ENCODE peak calls at places on chromosomes 16 and 17, in nine cellular contexts. R, M, V, S, J, B, L, I and Y are unnamed samples.

GRCh38 chr16:65196696-65197095 is 74.8 kb upstream of the CDH11 start:
- DNase-seq in L (no peak), I (no peak), M (no peak), R (no peak), B (no peak), J (no peak), V (no peak), S (no peak), Y (no peak)

GRCh38 chr16:4688674-4689045 is 4.7 kb upstream of the NUDT16L1 start:
- DNase-seq in V (no peak), L (no peak), M (no peak), R (no peak), I (peak; percentile 5), S (no peak), J (no peak), B (no peak), Y (no peak)

GRCh38 chr17:8681175-8681949 is 50.8 kb upstream of the MYH10 start:
- DNase-seq in R (no peak), J (no peak), B (no peak), I (peak; percentile 35), M (no peak), S (no peak), L (peak; percentile 88), V (peak; percentile 84), Y (no peak)

GRCh38 chr17:12519956-12520594 is 145.6 kb upstream of the MYOCD start:
- DNase-seq in I (no peak), M (peak; percentile 16), V (no peak), S (no peak), B (no peak), R (no peak), J (no peak), L (peak; percentile 27), Y (no peak)

GRCh38 chr16:70715860-70716357 is 30.1 kb upstream of the MTSS2 start:
- DNase-seq in L (peak; percentile 21), I (peak; percentile 75), J (no peak), B (no peak), S (no peak), M (peak; percentile 58), R (no peak), V (peak; percentile 64), Y (no peak)

GRCh38 chr16:75256871-75257343 is 5.5 kb upstream of the BCAR1 start:
- DNase-seq in V (peak; percentile 86), R (no peak), I (peak; percentile 72), S (no peak), M (no peak), L (peak; percentile 86), J (no peak), B (no peak), Y (peak; percentile 67)

GRCh38 chr17:19752216-19753048 is 4.3 kb upstream of the ALDH3A1 start:
- DNase-seq in R (no peak), V (no peak), B (no peak), I (no peak), M (peak; percentile 63), S (no peak), L (peak; percentile 17), J (no peak), Y (no peak)

GRCh38 chr16:2033057-2033911 is 6.6 kb downstream of the NHERF2 start:
- DNase-seq in I (peak; percentile 71), B (no peak), M (peak; percentile 46), J (no peak), L (peak; percentile 83), R (no peak), S (no peak), V (peak; percentile 83), Y (peak; percentile 38)

GRCh38 chr17:11807606-11808005 is 189.7 kb downstream of the ZNF18 start:
- DNase-seq in L (no peak), I (no peak), V (peak; percentile 11), B (no peak), S (no peak), M (no peak), R (no peak), J (no peak), Y (no peak)

GRCh38 chr17:79915850-79916430 is 76.7 kb upstream of the CBX4 start:
- DNase-seq in J (peak; percentile 72), I (peak; percentile 91), R (no peak), B (peak; percentile 51), V (no peak), M (peak; percentile 80), L (peak; percentile 55), S (peak; percentile 77), Y (peak; percentile 63)

GRCh38 chr17:78993241-78993956 is 13.7 kb upstream of the LGALS3BP start:
- DNase-seq in I (peak; percentile 74), B (peak; percentile 63), J (no peak), M (peak; percentile 68), R (no peak), V (peak; percentile 94), L (peak; percentile 60), S (peak; percentile 90), Y (peak; percentile 69)

GRCh38 chr16:55249936-55250335 is 74.1 kb upstream of the IRX6 start:
- DNase-seq in L (no peak), I (no peak), R (no peak), V (no peak), M (no peak), B (no peak), J (no peak), S (no peak), Y (no peak)

GRCh38 chr17:31587462-31587861 is 196.0 kb downstream of the RAB11FIP4 start:
- DNase-seq in L (no peak), V (no peak), I (no peak), J (no peak), B (no peak), R (no peak), M (no peak), S (no peak), Y (no peak)

GRCh38 chr16:14314116-14314515 is 243.0 kb downstream of the MRTFB start:
- DNase-seq in J (no peak), R (no peak), M (no peak), B (no peak), S (no peak), V (no peak), L (no peak), I (no peak), Y (no peak)

GRCh38 chr16:75060708-75061107 is 55.9 kb downstream of the LDHD start:
- DNase-seq in B (no peak), L (no peak), I (no peak), M (no peak), R (no peak), V (no peak), S (no peak), J (no peak), Y (no peak)

GRCh38 chr17:35244345-35245195 is 1.7 kb downstream of the SLFN5 start:
- DNase-seq in J (peak; percentile 33), S (peak; percentile 52), M (peak; percentile 73), L (peak; percentile 91), B (peak; percentile 27), I (peak; percentile 59), V (peak; percentile 14), R (peak; percentile 86), Y (peak; percentile 42)

DNA sequence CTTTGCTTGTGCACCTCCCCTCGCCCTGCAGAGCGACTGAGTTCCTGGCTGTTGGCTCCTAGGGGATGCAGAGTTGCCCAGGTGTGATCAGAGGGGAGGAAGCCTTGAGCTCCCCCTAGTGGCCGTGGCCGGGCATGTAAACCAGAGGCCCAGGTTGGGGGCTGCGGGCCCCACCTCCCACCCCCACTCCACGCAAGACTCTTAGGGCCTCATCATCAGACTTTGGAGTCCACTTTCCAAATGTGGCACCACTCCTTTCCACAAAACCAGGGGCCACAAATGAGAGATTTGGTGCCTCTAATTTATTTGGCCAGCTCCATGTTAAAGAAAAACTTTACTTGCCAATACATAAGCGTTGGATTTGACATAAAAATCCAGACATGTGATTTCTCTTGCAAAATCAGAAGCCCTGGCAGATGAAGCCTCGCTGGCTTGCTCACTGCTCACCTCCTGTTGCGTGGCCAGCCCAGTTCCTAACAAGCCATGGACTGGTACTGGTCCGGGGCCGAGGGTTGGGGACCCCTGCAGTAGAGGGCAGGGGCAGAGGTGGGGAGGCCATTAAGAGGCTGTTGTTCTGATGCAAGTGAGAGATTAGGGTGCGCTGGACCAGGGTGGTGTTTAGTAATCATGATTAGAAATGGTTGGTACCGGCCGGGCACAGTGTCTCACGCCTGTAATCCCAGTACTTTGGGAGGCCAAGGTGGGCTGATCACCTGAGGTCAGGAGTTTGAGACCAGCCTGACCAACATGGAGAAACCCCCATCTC is 28.7 kb upstream of the GAS7 start:
- DNase-seq in B (peak; percentile 21), I (peak; percentile 63), L (peak; percentile 48), R (peak; percentile 19), V (peak; percentile 65), M (peak; percentile 31), S (peak; percentile 82), J (peak; percentile 23), Y (peak; percentile 65)
- TF ChIP-seq EZH2phosphoT487 in B (no peak), I (no peak), L (no peak), R (no peak), V (no peak), M (no peak), S (no peak), J (no peak), Y (no peak)

DNA sequence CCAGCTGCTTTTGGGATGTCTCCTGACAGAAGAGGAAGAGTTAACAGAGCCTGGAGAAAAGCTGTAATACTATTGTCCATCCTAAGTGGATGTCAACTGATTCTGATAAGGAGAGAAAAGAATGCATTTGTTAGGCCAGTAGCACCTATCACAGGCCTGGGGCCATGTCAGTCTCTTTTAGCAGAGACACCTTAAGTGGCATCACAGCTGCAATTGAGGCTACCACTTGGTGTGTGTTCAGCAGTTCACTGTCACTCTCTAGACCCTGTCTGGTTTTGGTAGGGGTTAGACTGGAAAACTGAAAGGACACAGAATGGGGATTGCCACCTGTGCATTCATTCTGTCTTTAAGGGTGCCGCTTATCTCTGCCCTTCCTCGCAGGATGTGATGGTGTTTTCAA is 42.0 kb downstream of the PSMD12 start:
- DNase-seq in S (no peak), I (no peak), B (no peak), R (peak; percentile 18), J (no peak), L (no peak), V (no peak), M (no peak), Y (no peak)
- TF ChIP-seq EZH2phosphoT487 in S (no peak), I (no peak), B (no peak), R (no peak), J (no peak), L (no peak), V (no peak), M (no peak), Y (no peak)

GRCh38 chr17:82302991-82303943 is 14.1 kb downstream of the CD7 start:
- DNase-seq in B (no peak), M (no peak), J (no peak), L (no peak), V (peak; percentile 42), R (no peak), S (no peak), I (no peak), Y (no peak)
- TF ChIP-seq EZH2phosphoT487 in B (no peak), M (no peak), J (no peak), L (no peak), V (no peak), R (no peak), S (no peak), I (no peak), Y (no peak)

DNA sequence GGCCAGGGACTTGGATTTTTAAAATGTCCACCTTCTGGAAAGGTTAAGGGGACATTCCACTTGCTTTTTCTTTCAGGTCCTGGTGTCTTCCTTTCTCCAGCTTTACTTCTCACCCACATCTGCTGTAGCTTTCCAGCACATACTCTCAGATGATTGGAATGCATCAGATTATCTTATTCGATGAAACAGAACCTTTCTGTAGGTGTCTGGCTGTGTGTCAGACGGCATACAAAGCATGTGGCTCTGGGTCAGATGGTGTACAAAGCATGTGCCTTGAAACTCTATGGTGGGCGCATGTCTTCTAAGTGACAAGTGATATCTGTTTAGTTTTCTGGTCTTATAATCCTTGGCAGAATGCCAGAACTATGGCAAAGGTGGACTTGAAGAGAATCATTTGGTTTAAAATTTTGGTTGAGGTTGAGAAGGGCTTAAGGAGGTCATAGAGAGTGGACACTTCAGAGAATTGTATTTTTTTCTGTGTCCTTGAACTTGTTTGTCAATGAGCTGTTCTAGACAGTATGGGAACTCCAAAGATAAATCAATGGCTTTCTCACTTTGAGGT is 125.3 kb downstream of the FTO start:
- DNase-seq in V (no peak), B (no peak), M (peak; percentile 39), S (no peak), I (no peak), J (no peak), R (no peak), L (peak; percentile 65), Y (no peak)
- TF ChIP-seq EZH2phosphoT487 in V (no peak), B (no peak), M (no peak), S (no peak), I (no peak), J (no peak), R (no peak), L (no peak), Y (no peak)